ENCODE peak calls at places on chromosomes 1 and 21, in nine cellular contexts. O, Z, X, K, C, N, L, U and W are unnamed samples.

GRCh38 chr1:154870734-154871133 is 653 bp upstream of the KCNN3 start:
- DNase-seq in O (no peak), Z (no peak), X (no peak), K (no peak), C (no peak), N (no peak), L (no peak), U (no peak), W (no peak)

GRCh38 chr21:28207776-28208175 is 784.9 kb downstream of the LTN1 start:
- DNase-seq in O (no peak), Z (no peak), X (no peak), K (no peak), C (peak), N (peak), L (no peak), U (peak), W (peak)

GRCh38 chr1:41072051-41072450 is 50.5 kb upstream of the SLFNL1 start:
- DNase-seq in O (no peak), Z (no peak), X (no peak), K (no peak), C (no peak), N (peak), L (no peak), U (peak), W (peak)

GRCh38 chr1:199160521-199161318 is 521.9 kb downstream of the PTPRC start:
- DNase-seq in O (no peak), Z (no peak), X (no peak), K (no peak), C (no peak), N (no peak), L (no peak), U (no peak), W (no peak)

GRCh38 chr21:16193758-16194606 is 464.2 kb downstream of the USP25 start:
- DNase-seq in O (peak), Z (peak), X (no peak), K (peak), C (peak), N (peak), L (no peak), U (peak), W (peak)

GRCh38 chr1:230531103-230531502 is 105.0 kb upstream of the PGBD5 start:
- DNase-seq in O (no peak), Z (no peak), X (no peak), K (no peak), C (no peak), N (no peak), L (no peak), U (no peak), W (no peak)

GRCh38 chr1:54995835-54996234 is 2.9 kb upstream of the BSND start:
- DNase-seq in O (no peak), Z (no peak), X (no peak), K (no peak), C (no peak), N (no peak), L (no peak), U (no peak), W (no peak)

GRCh38 chr1:201758508-201759050 is 70.4 kb upstream of the IPO9 start:
- DNase-seq in O (no peak), Z (no peak), X (no peak), K (no peak), C (no peak), N (no peak), L (no peak), U (no peak), W (peak)

GRCh38 chr1:63027176-63027575 is 243.2 kb downstream of the ATG4C start:
- DNase-seq in O (no peak), Z (no peak), X (no peak), K (no peak), C (no peak), N (no peak), L (no peak), U (no peak), W (no peak)

GRCh38 chr1:2974701-2975301 is 46.5 kb upstream of the ACTRT2 start:
- DNase-seq in O (no peak), Z (no peak), X (peak), K (peak), C (no peak), N (no peak), L (no peak), U (no peak), W (no peak)

DNA sequence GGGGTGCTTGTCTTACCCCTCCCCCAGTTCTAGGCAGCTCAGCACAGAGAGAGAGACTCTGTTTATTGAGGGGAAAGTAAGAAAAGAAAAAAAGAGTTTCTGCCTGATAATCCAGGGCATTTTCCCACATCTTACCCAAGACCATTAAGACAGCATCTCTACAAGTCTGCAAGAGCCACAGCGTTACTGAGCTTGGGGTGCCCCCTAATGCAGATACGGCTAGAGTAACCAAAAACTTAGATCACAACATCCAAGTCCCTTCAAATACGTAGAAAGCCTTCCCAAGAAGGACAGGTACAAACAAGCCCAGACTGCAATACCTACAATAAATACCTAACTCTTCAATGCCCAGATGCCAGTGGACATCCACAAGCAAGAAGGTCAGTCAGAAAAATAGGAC is 6.2 kb upstream of the TEX50 start:
- DNase-seq in O (no peak), Z (no peak), X (no peak), K (no peak), C (no peak), N (no peak), L (no peak), U (peak), W (no peak)
- TF ChIP-seq CTCF in O (no peak), Z (peak), X (no peak), K (no peak), C (peak), N (no peak), L (no peak), U (no peak), W (no peak)

GRCh38 chr1:24586970-24587820 is 31.3 kb downstream of the NCMAP start:
- DNase-seq in O (no peak), Z (peak), X (no peak), K (peak), C (peak), N (peak), L (peak), U (peak), W (peak)
- TF ChIP-seq CTCF in O (peak), Z (peak), X (peak), K (peak), C (peak), N (peak), L (peak), U (peak), W (peak)

DNA sequence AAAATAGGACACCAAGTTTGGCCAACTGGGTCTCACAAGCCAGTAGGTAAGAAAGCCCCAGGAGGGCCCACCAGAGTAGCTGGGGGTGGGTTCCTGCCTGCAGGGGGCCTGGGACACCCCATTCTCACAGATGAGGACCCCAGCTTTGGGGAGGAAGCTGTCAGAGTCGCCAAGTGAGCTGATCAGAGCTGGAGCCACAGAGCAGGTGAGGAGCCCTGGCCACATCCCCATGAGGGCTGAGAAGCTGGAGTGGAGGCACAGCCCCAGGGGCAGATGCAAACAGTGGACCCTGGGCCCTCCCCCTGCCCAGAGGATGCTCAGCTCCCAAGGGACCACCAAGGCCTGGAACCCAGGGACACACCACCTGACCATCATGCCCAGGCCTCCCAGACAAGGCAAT is 8.6 kb upstream of the ZNF670 start:
- DNase-seq in O (no peak), Z (no peak), X (peak), K (no peak), C (no peak), N (no peak), L (no peak), U (no peak), W (no peak)
- TF ChIP-seq CTCF in O (no peak), Z (no peak), X (no peak), K (no peak), C (no peak), N (no peak), L (no peak), U (no peak), W (no peak)

GRCh38 chr1:200620273-200621131 is at the start of gene KIF14:
- DNase-seq in O (peak), Z (peak), X (peak), K (peak), C (peak), N (peak), L (peak), U (peak), W (peak)
- TF ChIP-seq CTCF in O (no peak), Z (no peak), X (no peak), K (no peak), C (no peak), N (no peak), L (no peak), U (no peak), W (no peak)

GRCh38 chr1:160534823-160535605 is 12.0 kb upstream of the SLAMF6 start:
- DNase-seq in O (no peak), Z (no peak), X (no peak), K (no peak), C (no peak), N (no peak), L (no peak), U (no peak), W (no peak)
- TF ChIP-seq CTCF in O (peak), Z (peak), X (no peak), K (no peak), C (no peak), N (no peak), L (no peak), U (no peak), W (no peak)

DNA sequence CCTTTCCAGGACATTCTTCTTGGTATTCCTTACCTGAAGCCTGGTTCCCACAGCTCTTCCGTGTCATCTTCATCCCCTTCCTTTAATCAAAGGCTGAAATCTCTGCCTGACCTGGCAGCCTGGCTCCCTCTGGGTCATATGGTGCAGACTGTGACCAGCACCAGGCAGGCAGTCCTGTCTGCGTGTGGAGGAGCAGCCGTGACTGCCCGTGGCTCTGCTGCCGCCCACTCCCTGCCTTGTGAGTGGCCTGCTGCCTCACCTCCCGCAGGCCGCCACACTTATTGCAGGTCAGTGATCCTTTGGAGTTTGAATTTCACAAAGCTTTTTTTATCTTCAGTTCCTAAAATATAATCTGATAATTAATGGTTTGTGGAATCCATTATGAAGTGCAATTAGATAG is 36.2 kb upstream of the EPHA8 start:
- DNase-seq in O (no peak), Z (no peak), X (no peak), K (no peak), C (no peak), N (no peak), L (no peak), U (no peak), W (no peak)
- TF ChIP-seq CTCF in O (no peak), Z (no peak), X (no peak), K (no peak), C (no peak), N (peak), L (no peak), U (no peak), W (no peak)

GRCh38 chr1:172201572-172201971 is 218.9 kb upstream of the C1orf105 start:
- DNase-seq in O (no peak), Z (no peak), X (no peak), K (no peak), C (no peak), N (no peak), L (no peak), U (no peak), W (no peak)
- TF ChIP-seq CTCF in O (no peak), Z (no peak), X (no peak), K (no peak), C (no peak), N (no peak), L (no peak), U (no peak), W (no peak)

GRCh38 chr1:235911876-235912275 is 45.2 kb upstream of the LYST start:
- DNase-seq in O (no peak), Z (no peak), X (no peak), K (no peak), C (no peak), N (no peak), L (no peak), U (no peak), W (no peak)

GRCh38 chr1:235913311-235913710 is 46.6 kb upstream of the LYST start:
- DNase-seq in O (no peak), Z (no peak), X (no peak), K (no peak), C (no peak), N (peak), L (no peak), U (peak), W (peak)

GRCh38 chr1:235911300-235911662 is 44.6 kb upstream of the LYST start:
- DNase-seq in O (no peak), Z (no peak), X (no peak), K (no peak), C (no peak), N (no peak), L (no peak), U (no peak), W (no peak)

GRCh38 chr1:235908742-235909520 is 42.2 kb upstream of the LYST start:
- DNase-seq in O (no peak), Z (no peak), X (no peak), K (no peak), C (no peak), N (peak), L (no peak), U (peak), W (peak)

DNA sequence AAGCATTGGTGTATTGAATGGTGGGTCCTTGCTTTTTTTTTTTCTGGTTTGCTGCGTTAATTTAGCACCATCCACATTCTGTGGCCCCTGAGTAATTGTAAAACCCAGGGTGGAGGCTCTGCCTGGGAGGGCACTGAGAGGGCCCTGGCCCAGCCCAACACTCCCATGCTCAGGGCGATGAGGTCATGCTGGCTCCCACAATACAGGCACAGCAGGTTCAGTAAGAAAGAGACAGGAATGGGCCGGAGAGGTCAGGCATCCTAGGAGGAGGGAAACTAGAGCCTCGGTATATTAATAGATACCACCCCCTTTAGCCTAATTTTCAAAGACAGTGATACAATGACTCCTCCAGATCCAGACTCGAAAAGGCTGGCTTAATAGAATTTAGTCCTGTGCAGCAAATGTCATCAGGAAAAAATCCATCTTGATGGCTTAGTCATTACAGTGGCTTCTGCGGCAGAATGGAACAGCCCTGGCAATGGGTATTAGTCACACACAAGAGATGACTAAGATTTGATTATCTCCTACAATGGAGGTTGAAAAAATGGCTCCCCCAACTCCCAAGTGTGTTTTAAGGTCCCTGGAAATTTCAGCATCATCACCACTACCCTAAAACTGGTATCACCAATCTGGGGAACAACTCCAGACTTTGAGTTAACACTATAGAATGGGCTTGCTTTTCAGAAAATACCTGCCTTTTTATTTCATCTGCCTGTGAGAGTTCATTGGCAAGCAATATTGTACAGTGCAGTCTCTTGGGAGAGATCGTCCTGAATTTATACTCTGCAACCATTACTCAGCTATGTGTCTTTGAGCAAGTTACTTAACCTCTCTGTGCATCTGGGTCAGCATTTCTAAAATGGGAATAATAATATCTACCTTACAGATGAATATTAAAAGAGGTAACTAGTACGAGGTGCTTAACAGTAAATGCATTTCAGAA is 43.9 kb upstream of the LYST start:
- DNase-seq in O (peak), Z (peak), X (no peak), K (peak), C (no peak), N (peak), L (no peak), U (peak), W (peak)
- TF ChIP-seq CTCF in O (no peak), Z (no peak), X (no peak), K (no peak), C (no peak), N (no peak), L (no peak), U (no peak), W (no peak)